ENCODE peak calls at places on chromosomes 3 and 15, in seven cellular contexts. One of them, this sample, is unnamed.

GRCh38 chr3:30544811-30545210 is 61.6 kb upstream of the TGFBR2 start:
- DNase-seq in heart left ventricle: peak; percentile 10
- DNase-seq in CD8-positive, alpha-beta T cell: no peak
- DNase-seq in GM12865: no peak
- DNase-seq in transverse colon: no peak
- DNase-seq in A549: peak; percentile 10
- DNase-seq in left lung: no peak
- DNase-seq in this sample: no peak

GRCh38 chr15:98085003-98085639 is 124.6 kb downstream of the ARRDC4 start:
- DNase-seq in heart left ventricle: peak; percentile 35
- DNase-seq in CD8-positive, alpha-beta T cell: no peak
- DNase-seq in GM12865: peak; percentile 54
- DNase-seq in transverse colon: peak; percentile 48
- DNase-seq in A549: peak; percentile 23
- DNase-seq in left lung: no peak
- DNase-seq in this sample: peak; percentile 7

GRCh38 chr3:97932387-97932801 is 39.8 kb downstream of the RIOX2 start:
- DNase-seq in heart left ventricle: peak; percentile 20
- DNase-seq in CD8-positive, alpha-beta T cell: no peak
- DNase-seq in GM12865: no peak
- DNase-seq in transverse colon: no peak
- DNase-seq in A549: no peak
- DNase-seq in left lung: no peak
- DNase-seq in this sample: no peak

GRCh38 chr15:31227235-31227634 is 99.4 kb upstream of the KLF13 start:
- DNase-seq in heart left ventricle: no peak
- DNase-seq in CD8-positive, alpha-beta T cell: no peak
- DNase-seq in GM12865: no peak
- DNase-seq in transverse colon: no peak
- DNase-seq in A549: no peak
- DNase-seq in left lung: no peak
- DNase-seq in this sample: no peak

GRCh38 chr3:11136871-11137626 is 17.2 kb upstream of the HRH1 start:
- DNase-seq in heart left ventricle: no peak
- DNase-seq in CD8-positive, alpha-beta T cell: no peak
- DNase-seq in GM12865: no peak
- DNase-seq in transverse colon: peak; percentile 37
- DNase-seq in A549: peak; percentile 100
- DNase-seq in left lung: peak; percentile 58
- DNase-seq in this sample: peak; percentile 62

GRCh38 chr3:151483961-151484360 is 23.1 kb upstream of the IGSF10 start:
- DNase-seq in heart left ventricle: no peak
- DNase-seq in CD8-positive, alpha-beta T cell: no peak
- DNase-seq in GM12865: no peak
- DNase-seq in transverse colon: no peak
- DNase-seq in A549: no peak
- DNase-seq in left lung: no peak
- DNase-seq in this sample: no peak

GRCh38 chr3:71602256-71602655 is 18.7 kb upstream of the FOXP1 start:
- DNase-seq in heart left ventricle: no peak
- DNase-seq in CD8-positive, alpha-beta T cell: no peak
- DNase-seq in GM12865: no peak
- DNase-seq in transverse colon: no peak
- DNase-seq in A549: no peak
- DNase-seq in left lung: no peak
- DNase-seq in this sample: no peak

GRCh38 chr15:42038401-42038800 is 17.6 kb upstream of the PLA2G4E start:
- DNase-seq in heart left ventricle: no peak
- DNase-seq in CD8-positive, alpha-beta T cell: no peak
- DNase-seq in GM12865: no peak
- DNase-seq in transverse colon: no peak
- DNase-seq in A549: no peak
- DNase-seq in left lung: no peak
- DNase-seq in this sample: no peak

GRCh38 chr3:173547070-173547469 is 149.5 kb downstream of the NLGN1 start:
- DNase-seq in heart left ventricle: no peak
- DNase-seq in CD8-positive, alpha-beta T cell: no peak
- DNase-seq in GM12865: no peak
- DNase-seq in transverse colon: no peak
- DNase-seq in A549: no peak
- DNase-seq in left lung: no peak
- DNase-seq in this sample: no peak

GRCh38 chr3:136161516-136161915 is 34.6 kb downstream of the MSL2 start:
- DNase-seq in heart left ventricle: no peak
- DNase-seq in CD8-positive, alpha-beta T cell: no peak
- DNase-seq in GM12865: no peak
- DNase-seq in transverse colon: no peak
- DNase-seq in A549: no peak
- DNase-seq in left lung: no peak
- DNase-seq in this sample: no peak

DNA sequence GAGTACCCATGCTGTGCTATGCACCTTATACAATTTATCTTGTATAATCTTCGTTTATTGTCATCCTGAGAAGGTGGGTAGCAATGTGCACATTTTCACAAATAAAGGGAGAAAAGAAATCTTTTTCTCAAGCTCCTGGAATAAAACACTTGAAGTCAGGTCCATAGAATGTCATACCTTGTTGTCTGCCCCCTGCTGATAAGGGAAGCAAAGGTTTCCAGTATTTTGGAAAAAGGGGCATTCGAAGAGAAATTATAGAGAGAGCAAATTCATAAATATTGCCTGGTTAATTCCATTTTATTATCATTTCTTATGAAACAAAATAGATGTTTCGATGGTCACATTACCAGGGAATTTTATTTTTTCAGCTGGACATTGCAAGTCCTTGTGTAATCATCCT is 277.8 kb downstream of the RAP2B start:
- DNase-seq in heart left ventricle: no peak
- DNase-seq in CD8-positive, alpha-beta T cell: no peak
- DNase-seq in GM12865: no peak
- DNase-seq in transverse colon: no peak
- DNase-seq in A549: no peak
- DNase-seq in left lung: no peak
- DNase-seq in this sample: no peak
- TF ChIP-seq CTCF in heart left ventricle: no peak
- TF ChIP-seq CTCF in CD8-positive, alpha-beta T cell: no peak
- TF ChIP-seq CTCF in GM12865: no peak
- TF ChIP-seq CTCF in transverse colon: no peak
- TF ChIP-seq CTCF in A549: no peak
- TF ChIP-seq CTCF in left lung: no peak
- TF ChIP-seq CTCF in this sample: no peak

DNA sequence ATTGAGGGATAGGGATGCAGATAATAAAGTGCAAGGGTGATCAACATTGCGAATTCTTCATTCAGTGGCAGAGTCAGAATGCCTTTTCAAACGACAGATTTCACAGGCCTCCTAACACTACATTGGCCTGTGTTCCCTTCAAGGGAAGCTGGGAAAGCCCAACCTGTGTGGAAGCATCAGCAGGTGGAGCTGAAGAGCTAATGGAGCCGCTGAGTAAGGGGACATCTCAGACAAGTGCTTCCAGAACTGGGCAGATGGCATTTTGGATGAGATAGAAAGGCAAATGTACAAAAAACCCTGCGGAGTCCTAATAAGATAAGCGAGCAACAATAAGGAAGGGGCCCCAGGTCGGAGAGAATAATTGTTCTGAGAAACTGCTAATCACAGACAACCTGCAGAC is 8.5 kb upstream of the SLC24A5 start:
- DNase-seq in heart left ventricle: no peak
- DNase-seq in CD8-positive, alpha-beta T cell: no peak
- DNase-seq in GM12865: peak; percentile 29
- DNase-seq in transverse colon: no peak
- DNase-seq in A549: no peak
- DNase-seq in left lung: no peak
- DNase-seq in this sample: no peak
- TF ChIP-seq CTCF in heart left ventricle: no peak
- TF ChIP-seq CTCF in CD8-positive, alpha-beta T cell: no peak
- TF ChIP-seq CTCF in GM12865: peak; percentile 31
- TF ChIP-seq CTCF in transverse colon: no peak
- TF ChIP-seq CTCF in A549: peak; percentile 14
- TF ChIP-seq CTCF in left lung: no peak
- TF ChIP-seq CTCF in this sample: no peak

GRCh38 chr3:192339214-192339613 is 388.1 kb downstream of the FGF12 start:
- DNase-seq in heart left ventricle: no peak
- DNase-seq in CD8-positive, alpha-beta T cell: no peak
- DNase-seq in GM12865: no peak
- DNase-seq in transverse colon: no peak
- DNase-seq in A549: no peak
- DNase-seq in left lung: no peak
- DNase-seq in this sample: no peak

GRCh38 chr3:192332386-192333291 is 394.7 kb downstream of the FGF12 start:
- DNase-seq in heart left ventricle: no peak
- DNase-seq in CD8-positive, alpha-beta T cell: no peak
- DNase-seq in GM12865: no peak
- DNase-seq in transverse colon: no peak
- DNase-seq in A549: no peak
- DNase-seq in left lung: no peak
- DNase-seq in this sample: no peak

GRCh38 chr3:192331749-192332385 is 395.5 kb downstream of the FGF12 start:
- DNase-seq in heart left ventricle: no peak
- DNase-seq in CD8-positive, alpha-beta T cell: no peak
- DNase-seq in GM12865: no peak
- DNase-seq in transverse colon: no peak
- DNase-seq in A549: no peak
- DNase-seq in left lung: no peak
- DNase-seq in this sample: no peak

GRCh38 chr3:192336286-192336685 is 391.1 kb downstream of the FGF12 start:
- DNase-seq in heart left ventricle: no peak
- DNase-seq in CD8-positive, alpha-beta T cell: no peak
- DNase-seq in GM12865: no peak
- DNase-seq in transverse colon: no peak
- DNase-seq in A549: no peak
- DNase-seq in left lung: no peak
- DNase-seq in this sample: no peak
- TF ChIP-seq CTCF in heart left ventricle: no peak
- TF ChIP-seq CTCF in CD8-positive, alpha-beta T cell: no peak
- TF ChIP-seq CTCF in GM12865: no peak
- TF ChIP-seq CTCF in transverse colon: no peak
- TF ChIP-seq CTCF in A549: no peak
- TF ChIP-seq CTCF in left lung: no peak
- TF ChIP-seq CTCF in this sample: no peak

GRCh38 chr3:165336786-165337185 is 140.6 kb upstream of the SLITRK3 start:
- DNase-seq in heart left ventricle: no peak
- DNase-seq in CD8-positive, alpha-beta T cell: no peak
- DNase-seq in GM12865: no peak
- DNase-seq in transverse colon: no peak
- DNase-seq in A549: no peak
- DNase-seq in left lung: no peak
- DNase-seq in this sample: no peak

GRCh38 chr3:165343185-165343584 is 147.0 kb upstream of the SLITRK3 start:
- DNase-seq in heart left ventricle: no peak
- DNase-seq in CD8-positive, alpha-beta T cell: no peak
- DNase-seq in GM12865: no peak
- DNase-seq in transverse colon: no peak
- DNase-seq in A549: no peak
- DNase-seq in left lung: no peak
- DNase-seq in this sample: no peak

GRCh38 chr3:165339753-165340152 is 143.6 kb upstream of the SLITRK3 start:
- DNase-seq in heart left ventricle: no peak
- DNase-seq in CD8-positive, alpha-beta T cell: no peak
- DNase-seq in GM12865: peak; percentile 12
- DNase-seq in transverse colon: no peak
- DNase-seq in A549: no peak
- DNase-seq in left lung: no peak
- DNase-seq in this sample: no peak
- TF ChIP-seq CTCF in heart left ventricle: no peak
- TF ChIP-seq CTCF in CD8-positive, alpha-beta T cell: no peak
- TF ChIP-seq CTCF in GM12865: peak; percentile 19
- TF ChIP-seq CTCF in transverse colon: no peak
- TF ChIP-seq CTCF in A549: peak; percentile 50
- TF ChIP-seq CTCF in left lung: no peak
- TF ChIP-seq CTCF in this sample: no peak

GRCh38 chr15:77983708-77984445 is 93.6 kb downstream of the TBC1D2B start:
- DNase-seq in heart left ventricle: no peak
- DNase-seq in CD8-positive, alpha-beta T cell: no peak
- DNase-seq in GM12865: no peak
- DNase-seq in transverse colon: no peak
- DNase-seq in A549: no peak
- DNase-seq in left lung: peak; percentile 27
- DNase-seq in this sample: peak; percentile 24
- TF ChIP-seq CTCF in heart left ventricle: no peak
- TF ChIP-seq CTCF in CD8-positive, alpha-beta T cell: no peak
- TF ChIP-seq CTCF in GM12865: no peak
- TF ChIP-seq CTCF in transverse colon: no peak
- TF ChIP-seq CTCF in A549: no peak
- TF ChIP-seq CTCF in left lung: no peak
- TF ChIP-seq CTCF in this sample: no peak

DNA sequence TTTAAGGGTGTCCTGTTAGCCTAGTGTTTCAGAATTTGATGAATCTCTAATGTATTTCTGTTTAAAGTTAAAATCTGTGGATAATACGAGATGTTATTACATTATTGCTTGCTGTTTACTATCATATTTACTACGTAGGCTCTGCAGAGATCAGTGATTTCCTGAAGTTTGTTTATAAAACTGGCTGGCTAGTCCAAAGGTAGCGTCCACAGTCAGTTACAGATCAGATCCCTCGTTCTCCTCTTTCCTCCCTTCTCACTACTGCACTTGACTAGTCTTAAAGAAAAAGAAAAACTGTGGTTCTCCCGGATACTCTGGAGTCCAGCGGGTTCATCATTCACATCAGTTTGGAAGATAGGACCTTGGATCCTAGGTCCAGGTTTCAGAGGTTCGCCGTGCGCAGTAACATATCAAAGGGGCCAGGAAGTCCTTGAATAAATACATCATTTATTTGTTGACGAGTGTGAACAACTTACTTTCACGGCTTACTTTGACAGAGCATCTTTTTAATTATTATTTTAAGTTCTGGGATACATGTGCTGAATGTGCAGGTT is 35.9 kb downstream of the ASB7 start:
- DNase-seq in heart left ventricle: no peak
- DNase-seq in CD8-positive, alpha-beta T cell: no peak
- DNase-seq in GM12865: no peak
- DNase-seq in transverse colon: no peak
- DNase-seq in A549: no peak
- DNase-seq in left lung: no peak
- DNase-seq in this sample: no peak
- TF ChIP-seq CTCF in heart left ventricle: no peak
- TF ChIP-seq CTCF in CD8-positive, alpha-beta T cell: no peak
- TF ChIP-seq CTCF in GM12865: no peak
- TF ChIP-seq CTCF in transverse colon: no peak
- TF ChIP-seq CTCF in A549: no peak
- TF ChIP-seq CTCF in left lung: no peak
- TF ChIP-seq CTCF in this sample: no peak

GRCh38 chr3:40178012-40178594 is 131.4 kb upstream of the EIF1B start:
- DNase-seq in heart left ventricle: no peak
- DNase-seq in CD8-positive, alpha-beta T cell: no peak
- DNase-seq in GM12865: no peak
- DNase-seq in transverse colon: no peak
- DNase-seq in A549: no peak
- DNase-seq in left lung: no peak
- DNase-seq in this sample: peak; percentile 64

GRCh38 chr3:40181182-40181581 is 128.3 kb upstream of the EIF1B start:
- DNase-seq in heart left ventricle: no peak
- DNase-seq in CD8-positive, alpha-beta T cell: no peak
- DNase-seq in GM12865: no peak
- DNase-seq in transverse colon: no peak
- DNase-seq in A549: no peak
- DNase-seq in left lung: no peak
- DNase-seq in this sample: no peak

GRCh38 chr3:40173291-40173710 is 136.2 kb upstream of the EIF1B start:
- DNase-seq in heart left ventricle: no peak
- DNase-seq in CD8-positive, alpha-beta T cell: no peak
- DNase-seq in GM12865: no peak
- DNase-seq in transverse colon: no peak
- DNase-seq in A549: no peak
- DNase-seq in left lung: no peak
- DNase-seq in this sample: peak; percentile 81

GRCh38 chr3:40179016-40179415 is 130.5 kb upstream of the EIF1B start:
- DNase-seq in heart left ventricle: peak; percentile 41
- DNase-seq in CD8-positive, alpha-beta T cell: peak; percentile 26
- DNase-seq in GM12865: peak; percentile 73
- DNase-seq in transverse colon: peak; percentile 78
- DNase-seq in A549: peak; percentile 31
- DNase-seq in left lung: peak; percentile 52
- DNase-seq in this sample: peak; percentile 87
- TF ChIP-seq CTCF in heart left ventricle: peak; percentile 72
- TF ChIP-seq CTCF in CD8-positive, alpha-beta T cell: peak; percentile 63
- TF ChIP-seq CTCF in GM12865: peak; percentile 75
- TF ChIP-seq CTCF in transverse colon: peak; percentile 52
- TF ChIP-seq CTCF in A549: peak; percentile 72
- TF ChIP-seq CTCF in left lung: peak; percentile 61
- TF ChIP-seq CTCF in this sample: peak; percentile 88